ENCODE peak calls at places on chromosome 16, in six cellular contexts. N is HCT116, V is brain pericyte, G is NCI-H460, J is NCI-H2029, W is left colon. R is an unnamed sample.

GRCh38 chr16:89600956-89601355 is 12.5 kb upstream of the DPEP1 start:
- DNase-seq in W (no peak), G (no peak), J (no peak), V (no peak), N (no peak), R (no peak)

GRCh38 chr16:80639636-80640035 is 98.8 kb downstream of the DYNLRB2 start:
- DNase-seq in G (no peak), V (no peak), N (no peak), J (no peak), W (no peak), R (no peak)

GRCh38 chr16:12337776-12338655 is 361.5 kb downstream of the SNX29 start:
- DNase-seq in W (no peak), V (no peak), G (no peak), J (peak; percentile 39), N (no peak), R (no peak)

GRCh38 chr16:78278047-78278446 is 178.6 kb downstream of the WWOX start:
- DNase-seq in W (no peak), N (no peak), V (no peak), G (no peak), J (no peak), R (no peak)

GRCh38 chr16:51924744-51925143 is 622.2 kb downstream of the TOX3 start:
- DNase-seq in G (no peak), N (no peak), V (no peak), W (no peak), J (no peak), R (peak; percentile 13)

GRCh38 chr16:1923299-1924034 is 5.3 kb upstream of the HS3ST6 start:
- DNase-seq in G (peak; percentile 48), V (no peak), W (peak; percentile 56), N (peak; percentile 56), J (no peak), R (no peak)

GRCh38 chr16:81485824-81486554 is 41.4 kb downstream of the CMIP start:
- DNase-seq in V (peak; percentile 70), W (no peak), J (no peak), N (peak; percentile 22), G (no peak), R (no peak)

GRCh38 chr16:2529061-2529931 is 1.9 kb downstream of the CEMP1 start:
- DNase-seq in V (no peak), N (no peak), G (no peak), J (no peak), W (no peak), R (no peak)

GRCh38 chr16:86751081-86752030 is 173.0 kb downstream of the FOXL1 start:
- DNase-seq in N (no peak), G (peak; percentile 8), W (no peak), V (peak; percentile 71), J (no peak), R (no peak)

GRCh38 chr16:30896203-30896889 is at the start of gene CTF1:
- DNase-seq in J (peak; percentile 36), V (peak; percentile 39), N (peak; percentile 65), G (no peak), W (peak; percentile 68), R (peak; percentile 64)

GRCh38 chr16:27368358-27368722 is 33.6 kb upstream of the IL21R start:
- DNase-seq in J (no peak), N (no peak), V (no peak), G (no peak), W (no peak), R (no peak)

GRCh38 chr16:66036162-66036561 is 330.3 kb upstream of the CDH5 start:
- DNase-seq in N (no peak), G (peak; percentile 30), W (no peak), J (peak; percentile 44), V (no peak), R (no peak)

GRCh38 chr16:69861276-69862030 is 89.7 kb upstream of the CLEC18A start:
- DNase-seq in N (no peak), G (no peak), W (peak; percentile 60), J (peak; percentile 39), V (no peak), R (peak; percentile 72)

GRCh38 chr16:31489616-31490584 is 7.0 kb downstream of the SLC5A2 start:
- DNase-seq in W (no peak), J (no peak), G (no peak), V (no peak), N (no peak), R (no peak)

GRCh38 chr16:21081329-21081728 is 69.3 kb downstream of the DNAH3 start:
- DNase-seq in W (no peak), V (no peak), J (no peak), N (no peak), G (no peak), R (no peak)

GRCh38 chr16:17343028-17343427 is 127.7 kb downstream of the XYLT1 start:
- DNase-seq in N (no peak), V (no peak), J (no peak), G (no peak), W (peak; percentile 61), R (no peak)

GRCh38 chr16:75192606-75193264 is 14.2 kb downstream of the CTRB2 start:
- DNase-seq in J (no peak), W (no peak), V (no peak), N (no peak), G (no peak), R (peak; percentile 81)

GRCh38 chr16:55056585-55057520 is 126.2 kb downstream of the IRX5 start:
- DNase-seq in G (no peak), N (no peak), J (peak; percentile 12), V (no peak), W (no peak), R (no peak)

GRCh38 chr16:1670866-1671265 is 7.2 kb upstream of the JPT2 start:
- DNase-seq in V (no peak), N (no peak), J (no peak), G (no peak), W (no peak), R (no peak)

GRCh38 chr16:46947900-46948547 is 25.4 kb downstream of the DNAJA2 start:
- DNase-seq in W (no peak), V (no peak), N (peak; percentile 29), G (peak; percentile 33), J (no peak), R (no peak)

GRCh38 chr16:72014675-72015074 is 6.1 kb downstream of the DHODH start:
- DNase-seq in N (no peak), V (no peak), G (no peak), J (no peak), W (no peak), R (no peak)

GRCh38 chr16:86072328-86073102 is 173.6 kb downstream of the IRF8 start:
- DNase-seq in G (peak; percentile 45), W (peak; percentile 49), J (no peak), N (peak; percentile 68), V (no peak), R (peak; percentile 75)

GRCh38 chr16:84907575-84907974 is 87.8 kb downstream of the CRISPLD2 start:
- DNase-seq in J (no peak), G (no peak), N (no peak), V (no peak), W (no peak), R (peak; percentile 42)

GRCh38 chr16:49757744-49758069 is 98.2 kb downstream of the ZNF423 start:
- DNase-seq in J (no peak), N (no peak), V (no peak), W (no peak), G (no peak), R (no peak)

GRCh38 chr16:72787519-72788268 is 260.2 kb downstream of the ZFHX3 start:
- DNase-seq in G (peak; percentile 19), W (peak; percentile 76), N (no peak), V (peak; percentile 65), J (no peak), R (peak; percentile 83)

GRCh38 chr16:50942143-50942542 is 200.3 kb downstream of the CYLD start:
- DNase-seq in W (no peak), N (no peak), V (no peak), G (no peak), J (no peak), R (no peak)

GRCh38 chr16:714558-715447 is at the start of gene METRN:
- DNase-seq in G (peak; percentile 86), J (peak; percentile 68), V (no peak), W (peak; percentile 85), N (no peak), R (peak; percentile 91)

GRCh38 chr16:88566158-88566557 is 4.0 kb upstream of the ZC3H18 start:
- DNase-seq in W (no peak), G (no peak), N (peak; percentile 34), J (no peak), V (no peak), R (no peak)

GRCh38 chr16:60485877-60486489 is 1550.3 kb downstream of the CDH8 start:
- DNase-seq in N (no peak), V (no peak), W (no peak), J (no peak), G (no peak), R (no peak)

GRCh38 chr16:89216315-89217137 is 977 bp upstream of the ZNF778 start:
- DNase-seq in J (peak; percentile 46), W (peak; percentile 79), V (peak; percentile 31), G (peak; percentile 64), N (peak; percentile 73), R (peak; percentile 85)